ENCODE peak calls at places on chromosomes 3 and 15, in seven cellular contexts. Y is type B pancreatic cell, W is osteocyte, A is PC-9, X is AG04450, G is left ventricle myocardium inferior, V is HFF-Myc. O is an unnamed sample.

GRCh38 chr3:171606151-171606751 is 146.0 kb upstream of the TNIK start:
- DNase-seq in Y (no peak), W (no peak), A (no peak), X (no peak), G (no peak), V (no peak), O (no peak)

GRCh38 chr3:64345351-64345750 is 120.1 kb upstream of the PRICKLE2 start:
- DNase-seq in Y (no peak), W (no peak), A (no peak), X (peak), G (no peak), V (no peak), O (peak)

GRCh38 chr3:177838951-177839350 is 641.7 kb upstream of the TBL1XR1 start:
- DNase-seq in Y (no peak), W (no peak), A (no peak), X (no peak), G (no peak), V (no peak), O (no peak)

GRCh38 chr3:101518421-101518871 is 5.4 kb upstream of the SENP7 start:
- DNase-seq in Y (no peak), W (no peak), A (peak), X (no peak), G (no peak), V (no peak), O (no peak)

GRCh38 chr3:147377412-147378185 is 28.7 kb downstream of the ZIC4 start:
- DNase-seq in Y (no peak), W (peak), A (no peak), X (no peak), G (no peak), V (no peak), O (no peak)

GRCh38 chr3:30549600-30549999 is 56.8 kb upstream of the TGFBR2 start:
- DNase-seq in Y (no peak), W (no peak), A (no peak), X (no peak), G (no peak), V (no peak), O (no peak)

GRCh38 chr3:123813876-123814275 is 70.3 kb downstream of the MYLK start:
- DNase-seq in Y (no peak), W (peak), A (no peak), X (no peak), G (no peak), V (no peak), O (no peak)

GRCh38 chr3:182802413-182802812 is 9.1 kb downstream of the ATP11B start:
- DNase-seq in Y (no peak), W (no peak), A (no peak), X (no peak), G (no peak), V (no peak), O (no peak)

GRCh38 chr3:157077565-157077991 is 82.4 kb downstream of the CCNL1 start:
- DNase-seq in Y (no peak), W (no peak), A (no peak), X (no peak), G (no peak), V (no peak), O (peak)

GRCh38 chr3:194352631-194353290 is 1.6 kb upstream of the CPN2 start:
- DNase-seq in Y (no peak), W (no peak), A (no peak), X (no peak), G (no peak), V (no peak), O (no peak)

GRCh38 chr15:48411971-48412591 is 80.9 kb downstream of the DUT start:
- DNase-seq in Y (no peak), W (no peak), A (no peak), X (no peak), G (no peak), V (no peak), O (no peak)

GRCh38 chr3:120140098-120140742 is 46.0 kb upstream of the GSK3B start:
- DNase-seq in Y (no peak), W (peak), A (no peak), X (no peak), G (no peak), V (no peak), O (no peak)

GRCh38 chr15:90160781-90161727 is 40.1 kb upstream of the SEMA4B start:
- DNase-seq in Y (no peak), W (no peak), A (peak), X (no peak), G (no peak), V (no peak), O (no peak)
- TF ChIP-seq CTCF in Y (no peak), W (no peak), A (no peak), X (no peak), G (no peak), V (no peak), O (no peak)

GRCh38 chr3:18761530-18761929 is 336.4 kb upstream of the SATB1 start:
- DNase-seq in Y (no peak), W (no peak), A (no peak), X (no peak), G (no peak), V (no peak), O (no peak)

GRCh38 chr3:18752273-18752934 is 327.3 kb upstream of the SATB1 start:
- DNase-seq in Y (no peak), W (no peak), A (no peak), X (no peak), G (no peak), V (no peak), O (no peak)

GRCh38 chr3:18757476-18757875 is 332.3 kb upstream of the SATB1 start:
- DNase-seq in Y (no peak), W (no peak), A (no peak), X (no peak), G (no peak), V (no peak), O (no peak)

DNA sequence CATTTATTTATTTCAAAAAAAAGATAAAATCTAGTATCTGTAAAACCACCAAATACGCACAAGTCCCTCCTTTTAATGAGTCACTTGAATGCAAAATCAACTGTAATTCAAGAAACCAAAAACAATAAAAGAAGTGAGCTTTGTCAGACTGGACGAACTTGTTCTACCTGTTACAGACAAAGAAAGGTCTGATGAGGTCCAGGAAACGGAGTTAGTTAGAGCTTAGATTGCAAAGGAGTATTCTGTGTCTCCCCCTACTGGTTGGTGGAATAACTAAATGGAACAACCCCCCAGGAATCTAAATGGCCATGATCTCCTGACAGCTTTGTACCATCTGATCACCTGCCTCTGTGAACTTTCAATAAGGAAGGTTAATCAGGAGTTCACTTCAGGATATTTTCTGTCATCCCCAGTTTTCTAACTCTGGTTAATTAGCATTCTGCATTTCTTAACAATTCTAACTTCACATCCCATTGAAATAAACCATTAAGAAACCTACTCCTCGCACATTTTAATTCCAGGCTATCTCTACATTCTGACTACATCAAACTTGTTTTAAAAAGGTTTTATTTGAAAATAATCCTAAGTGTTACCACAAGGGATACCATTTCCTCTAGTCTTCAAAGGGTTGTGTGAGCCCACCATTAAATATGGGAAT is 333.0 kb upstream of the SATB1 start:
- DNase-seq in Y (no peak), W (no peak), A (peak), X (no peak), G (no peak), V (no peak), O (no peak)
- TF ChIP-seq CTCF in Y (peak), W (peak), A (peak), X (no peak), G (peak), V (peak), O (peak)

DNA sequence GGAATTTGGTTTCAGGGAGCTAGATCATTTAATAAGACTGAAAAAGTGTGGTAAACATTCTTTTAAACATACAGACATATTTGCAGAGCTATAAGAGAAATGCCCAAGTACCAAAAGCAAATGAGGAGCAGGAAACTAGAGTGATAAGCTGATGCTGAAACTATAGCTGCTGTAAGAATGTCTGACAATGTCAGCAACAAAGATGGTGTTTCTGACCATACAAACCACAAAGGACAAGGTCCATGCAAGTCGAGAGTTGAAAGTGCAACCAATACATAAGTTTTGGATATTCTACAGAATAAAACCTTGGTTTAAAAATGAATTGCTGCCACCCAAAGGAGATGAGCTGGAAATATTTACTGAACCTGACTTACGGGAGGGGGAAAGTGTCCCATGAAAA is 610.2 kb downstream of the TBL1XR1 start:
- DNase-seq in Y (no peak), W (no peak), A (no peak), X (no peak), G (no peak), V (no peak), O (no peak)
- TF ChIP-seq CTCF in Y (no peak), W (no peak), A (no peak), X (no peak), G (no peak), V (no peak), O (no peak)

DNA sequence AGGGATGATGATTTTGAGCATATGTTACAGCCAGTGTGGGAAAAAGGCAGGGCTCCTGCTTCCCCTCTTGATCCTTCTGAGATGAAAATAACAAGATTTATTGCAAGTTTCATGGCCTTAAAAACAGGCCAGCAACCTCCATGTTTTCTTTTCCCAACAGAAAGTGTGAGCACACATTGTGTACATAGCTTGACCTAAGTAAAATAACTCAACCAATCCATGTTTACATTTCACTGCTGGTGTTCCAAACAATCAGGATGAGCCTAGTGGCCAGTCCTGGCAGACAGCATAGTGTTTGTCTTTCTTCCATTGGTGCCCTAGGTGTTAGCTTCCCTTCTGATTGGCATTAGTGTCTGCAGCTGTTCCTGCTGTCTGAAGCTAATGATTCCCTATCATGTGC is 847.7 kb downstream of the EPHA3 start:
- DNase-seq in Y (no peak), W (no peak), A (no peak), X (no peak), G (no peak), V (no peak), O (no peak)
- TF ChIP-seq CTCF in Y (no peak), W (no peak), A (no peak), X (no peak), G (no peak), V (no peak), O (no peak)

DNA sequence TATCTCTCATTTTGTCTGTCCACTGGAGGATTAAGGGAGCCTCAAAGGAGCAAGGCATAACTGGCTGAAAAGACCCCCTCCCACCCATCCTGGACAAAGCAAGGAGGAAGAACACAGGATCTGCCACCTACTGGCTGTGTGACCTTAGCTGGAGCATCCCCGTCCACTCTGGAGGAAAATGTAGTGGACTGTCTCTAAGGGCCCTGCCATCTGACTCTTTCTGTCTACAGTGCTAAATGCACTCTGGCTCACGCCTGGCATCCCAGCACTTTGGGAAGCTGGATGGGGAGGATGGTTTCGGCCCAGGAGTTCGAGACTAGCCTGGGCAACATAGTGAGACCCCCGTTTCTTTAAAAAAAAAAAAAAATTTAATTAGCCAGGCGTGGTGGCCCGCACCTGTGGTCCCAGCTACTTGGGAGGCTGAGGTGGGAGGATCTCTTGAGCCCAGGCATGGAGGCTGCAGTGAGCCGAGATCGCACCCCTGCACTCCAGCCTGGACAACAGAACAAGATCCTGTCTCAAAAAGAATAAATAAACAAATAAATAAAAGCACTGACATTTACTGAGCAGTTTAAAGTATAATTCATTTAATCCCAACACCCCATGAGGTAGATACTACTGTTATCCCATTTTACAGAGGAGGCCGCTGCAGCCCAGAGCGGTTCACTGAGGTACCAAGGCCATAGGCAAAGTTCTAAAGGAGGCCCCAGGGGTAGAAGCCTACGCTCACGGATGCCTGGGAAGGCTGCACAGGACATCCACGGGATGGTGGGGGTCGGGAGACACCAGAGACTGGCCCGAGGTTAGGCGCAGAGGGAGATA is 1.1 kb downstream of the TBC1D2B start:
- DNase-seq in Y (no peak), W (no peak), A (no peak), X (no peak), G (no peak), V (no peak), O (no peak)
- TF ChIP-seq CTCF in Y (no peak), W (peak), A (no peak), X (peak), G (peak), V (peak), O (no peak)

GRCh38 chr15:75042730-75043508 is 19.5 kb downstream of the PPCDC start:
- DNase-seq in Y (no peak), W (no peak), A (peak), X (no peak), G (peak), V (no peak), O (peak)
- TF ChIP-seq CTCF in Y (peak), W (peak), A (peak), X (peak), G (peak), V (peak), O (peak)

GRCh38 chr15:23642413-23643044 is 5.1 kb downstream of the MAGEL2 start:
- DNase-seq in Y (no peak), W (no peak), A (peak), X (peak), G (peak), V (peak), O (no peak)
- TF ChIP-seq CTCF in Y (peak), W (peak), A (peak), X (peak), G (peak), V (peak), O (peak)

GRCh38 chr15:40438712-40439111 is 2.0 kb upstream of the BAHD1 start:
- DNase-seq in Y (no peak), W (no peak), A (no peak), X (no peak), G (no peak), V (no peak), O (no peak)

GRCh38 chr15:40439461-40440299 is 1.1 kb upstream of the BAHD1 start:
- DNase-seq in Y (no peak), W (no peak), A (peak), X (no peak), G (peak), V (no peak), O (no peak)

GRCh38 chr15:40441736-40442531 is 1.2 kb downstream of the BAHD1 start:
- DNase-seq in Y (no peak), W (no peak), A (no peak), X (no peak), G (no peak), V (no peak), O (no peak)

GRCh38 chr15:40441012-40441735 is 421 bp downstream of the BAHD1 start:
- DNase-seq in Y (no peak), W (no peak), A (no peak), X (no peak), G (no peak), V (no peak), O (no peak)

DNA sequence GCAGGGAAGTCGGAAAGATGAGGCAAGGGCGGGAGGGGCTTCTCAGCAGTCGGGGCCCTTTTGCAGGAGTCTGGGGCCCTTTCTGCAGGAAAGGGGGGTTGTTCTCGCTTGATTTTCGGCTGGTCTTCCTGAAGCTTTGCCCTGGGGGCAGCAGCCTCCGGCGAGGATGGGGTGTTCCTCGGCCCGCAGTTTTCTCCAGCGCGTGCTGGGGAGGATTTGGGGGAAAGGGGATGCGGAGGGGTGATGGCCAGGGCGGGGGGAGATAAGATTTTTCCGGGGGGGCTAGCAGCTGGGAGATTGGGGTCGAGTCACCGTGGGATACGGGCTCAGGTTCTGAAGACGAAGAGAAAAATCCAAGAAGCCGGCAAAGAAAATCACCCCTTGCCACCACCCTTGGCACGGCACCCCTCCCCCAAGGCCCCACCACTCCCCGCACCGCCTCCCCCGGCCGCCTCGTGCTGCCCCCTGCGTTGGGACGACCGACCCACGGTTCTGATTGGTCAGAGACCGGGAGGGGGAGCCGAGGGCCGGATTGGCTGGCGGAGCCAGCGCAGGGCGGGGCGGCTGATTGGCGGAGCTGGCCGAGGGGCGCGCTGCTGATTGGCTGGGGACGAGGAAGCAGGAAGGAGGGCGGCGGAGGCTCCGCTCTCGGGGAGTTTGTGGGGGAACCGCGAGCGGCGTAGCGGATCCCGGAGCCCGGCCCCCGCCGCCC is at the start of gene BAHD1:
- DNase-seq in Y (peak), W (peak), A (peak), X (peak), G (peak), V (peak), O (peak)
- TF ChIP-seq CTCF in Y (peak), W (no peak), A (no peak), X (peak), G (no peak), V (no peak), O (no peak)

GRCh38 chr3:14113964-14114667 is 10.6 kb downstream of the CHCHD4 start:
- DNase-seq in Y (no peak), W (no peak), A (no peak), X (no peak), G (no peak), V (no peak), O (no peak)
- TF ChIP-seq CTCF in Y (peak), W (peak), A (peak), X (peak), G (peak), V (peak), O (no peak)

DNA sequence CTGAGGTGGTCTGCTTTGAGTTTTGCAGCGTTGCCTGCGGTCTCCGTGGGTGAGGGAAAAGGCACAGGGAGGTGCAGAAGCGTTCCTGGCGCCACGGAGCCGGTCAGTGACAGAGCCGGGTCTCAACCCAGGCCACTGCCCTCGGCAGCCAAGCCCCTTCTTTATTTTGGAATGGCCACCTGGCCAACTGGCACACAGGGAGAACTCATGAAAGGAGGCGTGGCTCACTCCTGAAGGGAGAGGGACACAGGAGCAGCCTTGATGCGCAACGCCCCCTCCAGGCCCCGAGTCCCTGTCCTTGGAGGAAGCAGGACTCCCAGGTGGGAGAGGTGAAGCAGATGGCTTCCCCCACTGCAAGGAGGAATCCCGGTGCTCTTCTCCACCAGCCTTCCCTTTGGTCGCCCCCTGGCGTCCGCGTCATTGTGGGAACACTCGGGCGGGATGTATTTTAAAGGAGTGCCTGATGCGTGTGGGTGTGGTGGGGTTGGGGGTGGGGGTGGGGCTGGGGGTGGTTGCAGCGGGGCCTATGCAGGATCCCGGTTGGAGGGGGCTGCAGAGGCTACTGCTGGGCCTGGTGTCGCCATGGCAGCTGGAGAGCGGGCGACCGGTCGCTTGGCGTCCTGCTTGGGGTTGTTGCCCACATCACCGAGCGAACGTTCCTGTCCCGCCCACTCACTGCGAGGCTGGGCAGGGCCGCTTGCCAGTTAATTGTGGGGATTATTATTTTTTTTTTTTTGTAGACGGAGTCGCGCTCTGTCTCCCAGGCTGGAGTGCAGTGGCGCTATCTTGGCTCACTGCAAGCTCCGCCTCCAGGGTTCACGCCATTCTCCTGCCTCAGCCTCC is 32.6 kb downstream of the APBA2 start:
- DNase-seq in Y (no peak), W (no peak), A (no peak), X (no peak), G (no peak), V (no peak), O (no peak)
- TF ChIP-seq CTCF in Y (peak), W (no peak), A (no peak), X (no peak), G (peak), V (no peak), O (no peak)

O was measured in esophagus muscularis mucosa.